ENCODE peak calls at places on chromosomes 3 and 15, in six cellular contexts. O, P, N, Q, Y and L are unnamed samples.
A peak's percentile ranks its signal among the peaks of the same experiment; 100 is the strongest.

GRCh38 chr15:64536244-64536836 is 76.0 kb downstream of the ZNF609 start:
- DNase-seq in Y (no peak), N (peak; percentile 92), Q (peak; percentile 60), P (no peak), O (peak; percentile 58), L (peak; percentile 90)

GRCh38 chr3:106577241-106577640 is 708.4 kb upstream of the CBLB start:
- DNase-seq in Q (no peak), P (no peak), N (no peak), O (no peak), Y (no peak), L (no peak)

GRCh38 chr3:43765417-43766030 is 74.8 kb downstream of the ABHD5 start:
- DNase-seq in Q (no peak), Y (no peak), P (no peak), N (peak; percentile 69), O (no peak), L (peak; percentile 21)

GRCh38 chr3:127684871-127685707 is 12.3 kb downstream of the ABTB1 start:
- DNase-seq in N (no peak), Y (no peak), Q (no peak), O (no peak), P (no peak), L (no peak)

GRCh38 chr15:67090297-67091072 is 25.1 kb downstream of the SMAD3 start:
- DNase-seq in O (no peak), Q (no peak), P (no peak), Y (no peak), N (no peak), L (peak; percentile 58)

GRCh38 chr15:67190813-67191212 is 63.6 kb downstream of the AAGAB start:
- DNase-seq in O (no peak), Q (no peak), N (peak; percentile 0), P (no peak), Y (no peak), L (no peak)

GRCh38 chr3:52456169-52456799 is 880 bp downstream of the NISCH start:
- DNase-seq in Y (no peak), Q (peak; percentile 51), P (no peak), O (peak; percentile 43), N (peak; percentile 20), L (peak; percentile 47)

GRCh38 chr15:25711691-25712090 is 151.4 kb downstream of the ATP10A start:
- DNase-seq in Q (no peak), P (no peak), Y (no peak), N (no peak), O (no peak), L (no peak)

GRCh38 chr3:13884851-13885703 is 5.2 kb upstream of the WNT7A start:
- DNase-seq in Y (no peak), Q (peak; percentile 69), N (no peak), O (peak; percentile 90), P (peak; percentile 33), L (no peak)

GRCh38 chr3:108024146-108024836 is 66.5 kb downstream of the CD47 start:
- DNase-seq in Y (no peak), O (no peak), P (no peak), Q (no peak), N (peak; percentile 22), L (no peak)

GRCh38 chr15:31824009-31824408 is 206.3 kb upstream of the CHRNA7 start:
- DNase-seq in Q (no peak), Y (no peak), N (no peak), O (no peak), P (no peak), L (no peak)

GRCh38 chr3:26438981-26439884 is 183.3 kb upstream of the LRRC3B start:
- DNase-seq in O (no peak), P (no peak), N (no peak), Q (no peak), Y (no peak), L (no peak)

GRCh38 chr3:26437678-26438077 is 184.9 kb upstream of the LRRC3B start:
- DNase-seq in Y (no peak), Q (peak; percentile 76), N (no peak), O (peak; percentile 55), P (no peak), L (peak; percentile 87)

DNA sequence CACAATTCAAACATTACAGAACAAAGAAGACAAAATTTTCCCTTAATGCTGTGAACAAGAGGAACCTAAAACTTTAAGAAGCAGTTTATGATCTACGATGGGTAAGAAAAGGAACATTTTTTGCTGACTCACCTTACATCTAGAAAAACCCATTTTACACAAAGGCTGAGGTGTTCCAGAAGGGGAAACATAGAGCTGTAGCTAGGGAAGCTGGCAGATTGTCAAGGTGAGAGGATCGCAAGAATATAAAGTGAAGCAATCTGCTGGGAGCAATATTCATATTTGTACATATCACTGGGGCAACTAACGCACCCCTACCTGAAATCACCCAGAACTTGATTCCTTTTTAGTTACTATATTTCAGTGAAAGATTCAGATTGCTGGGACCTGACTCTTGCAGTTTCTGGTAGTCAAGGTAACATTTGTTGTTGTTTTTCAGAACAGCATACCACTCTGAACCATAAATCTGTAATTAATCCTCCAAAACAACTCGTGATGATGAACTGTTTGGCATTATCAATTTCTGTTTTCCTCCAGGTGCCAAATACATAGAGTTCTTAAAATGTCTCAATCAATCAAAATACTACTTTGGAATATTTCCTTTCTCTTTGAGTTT is 184.1 kb upstream of the LRRC3B start:
- DNase-seq in Y (no peak), O (no peak), N (no peak), P (no peak), Q (peak; percentile 3), L (no peak)
- H2BK120ac ChIP-seq in Y (no peak overlapping the region), O (no peak overlapping the region), N (no peak overlapping the region), P (no peak overlapping the region), Q (no peak overlapping the region), L (no peak overlapping the region)

GRCh38 chr15:40006646-40007045 is 32.3 kb downstream of the SRP14 start:
- DNase-seq in Y (no peak), N (peak; percentile 85), Q (no peak), P (no peak), O (peak; percentile 59), L (peak; percentile 51)
- H3K4me3 ChIP-seq in Y (no peak overlapping the region), N (no peak overlapping the region), Q (no peak overlapping the region), P (no peak overlapping the region), O (no peak overlapping the region), L (no peak overlapping the region)

GRCh38 chr3:147413712-147414325 is 4.7 kb downstream of the ZIC1 start:
- DNase-seq in O (no peak), P (no peak), Q (peak; percentile 63), N (no peak), Y (no peak), L (no peak)
- H3K27me3 ChIP-seq in O (peaks cover 66% of the 10 kb centered on the region), P (no peaks in the 10 kb centered on the region), Q (peaks cover 60% of the 10 kb centered on the region), N (peaks cover 78% of the 10 kb centered on the region), Y (peaks cover 98% of the 10 kb centered on the region), L (peaks cover 97% of the 10 kb centered on the region)

DNA sequence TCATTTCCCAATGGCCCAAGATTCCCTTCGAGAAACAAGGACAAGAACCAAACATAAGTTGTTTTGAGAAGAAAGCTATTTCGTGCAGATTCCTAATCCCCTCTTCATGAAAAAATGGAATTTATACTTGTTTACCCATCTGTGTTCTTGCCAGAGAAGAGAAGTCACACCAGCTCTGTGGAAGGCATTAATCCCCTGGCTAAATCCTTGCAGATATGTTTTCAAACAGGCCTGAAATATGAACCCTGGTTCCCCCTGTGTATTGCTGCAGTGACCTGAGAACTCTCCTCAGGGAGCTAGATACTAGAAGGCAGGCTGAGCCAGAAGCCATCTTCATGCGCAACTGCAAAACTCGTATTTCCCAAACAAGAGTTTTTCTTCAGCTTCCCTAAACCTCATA is 337.7 kb downstream of the NEK10 start:
- DNase-seq in Y (no peak), N (no peak), Q (no peak), O (no peak), P (no peak), L (no peak)
- H2BK120ac ChIP-seq in Y (no peak overlapping the region), N (no peak overlapping the region), Q (no peak overlapping the region), O (no peak overlapping the region), P (no peak overlapping the region), L (no peak overlapping the region)

GRCh38 chr3:178159691-178160090 is 376.5 kb upstream of the KCNMB2 start:
- DNase-seq in P (peak; percentile 30), N (no peak), Y (peak; percentile 5), O (no peak), Q (peak; percentile 76), L (no peak)
- H3K4me3 ChIP-seq in P (no peak overlapping the region), N (no peak overlapping the region), Y (no peak overlapping the region), O (no peak overlapping the region), Q (no peak overlapping the region), L (no peak overlapping the region)

GRCh38 chr3:27714692-27715453 is 7.2 kb downstream of the EOMES start:
- DNase-seq in O (peak; percentile 57), N (no peak), P (no peak), Q (peak; percentile 96), Y (no peak), L (peak; percentile 8)
- H3K27me3 ChIP-seq in O (peaks cover 64% of the 10 kb centered on the region), N (peaks cover 68% of the 10 kb centered on the region), P (peaks cover 78% of the 10 kb centered on the region), Q (no peaks in the 10 kb centered on the region), Y (peaks cover 85% of the 10 kb centered on the region), L (peaks cover 75% of the 10 kb centered on the region)

GRCh38 chr3:149659173-149659468 is 1.3 kb upstream of the WWTR1 start:
- DNase-seq in Q (no peak), O (peak; percentile 45), N (no peak), Y (no peak), P (no peak), L (no peak)

GRCh38 chr3:149655826-149656599 is 1.8 kb downstream of the WWTR1 start:
- DNase-seq in Q (no peak), N (no peak), Y (no peak), P (no peak), O (no peak), L (peak; percentile 60)

GRCh38 chr3:149658444-149659172 is 783 bp upstream of the WWTR1 start:
- DNase-seq in N (peak; percentile 86), P (peak; percentile 61), O (peak; percentile 77), Y (no peak), Q (peak; percentile 90), L (peak; percentile 93)

GRCh38 chr3:149657796-149658443 is at the start of gene WWTR1:
- DNase-seq in Y (peak; percentile 90), N (peak; percentile 94), O (peak; percentile 91), Q (peak; percentile 98), P (peak; percentile 81), L (peak; percentile 96)

GRCh38 chr3:149657458-149657795 is 398 bp downstream of the WWTR1 start:
- DNase-seq in P (no peak), Y (no peak), O (peak; percentile 91), Q (peak; percentile 87), N (peak; percentile 59), L (peak; percentile 81)
- H2BK120ac ChIP-seq in P (no peak overlapping the region), Y (no peak overlapping the region), O (peak overlapping the region; percentile 95), Q (no peak overlapping the region), N (peak overlapping the region; percentile 79), L (peak overlapping the region; percentile 56)

GRCh38 chr3:39149498-39150169 is 3.8 kb downstream of the CSRNP1 start:
- DNase-seq in Y (no peak), N (no peak), P (no peak), O (no peak), Q (no peak), L (no peak)
- H3K4me3 ChIP-seq in Y (no peak overlapping the region), N (no peak overlapping the region), P (no peak overlapping the region), O (no peak overlapping the region), Q (no peak overlapping the region), L (no peak overlapping the region)